ENCODE peak calls at places on chromosomes 12 and 14, in six cellular contexts. One of them, this sample, is unnamed. For H3K27me3, the result is how much of the 10 kb centered on the place peaks cover.

GRCh38 chr12:113208041-113208934 is 13.0 kb upstream of the TPCN1 start:
- DNase-seq in transverse colon: peak
- DNase-seq in ovary: no peak
- DNase-seq in suprapubic skin: no peak
- DNase-seq in upper lobe of left lung: peak
- DNase-seq in sigmoid colon: peak
- DNase-seq in this sample: peak

GRCh38 chr12:121017966-121018491 is 1.7 kb upstream of the C12orf43 start:
- DNase-seq in transverse colon: no peak
- DNase-seq in ovary: no peak
- DNase-seq in suprapubic skin: no peak
- DNase-seq in upper lobe of left lung: peak
- DNase-seq in sigmoid colon: no peak
- DNase-seq in this sample: no peak

GRCh38 chr14:64937821-64938193 is 4.7 kb downstream of the GPX2 start:
- DNase-seq in transverse colon: no peak
- DNase-seq in ovary: no peak
- DNase-seq in suprapubic skin: no peak
- DNase-seq in upper lobe of left lung: no peak
- DNase-seq in sigmoid colon: no peak
- DNase-seq in this sample: no peak

GRCh38 chr12:49888461-49889151 is 15.1 kb downstream of the FAIM2 start:
- DNase-seq in transverse colon: peak
- DNase-seq in ovary: no peak
- DNase-seq in suprapubic skin: no peak
- DNase-seq in upper lobe of left lung: no peak
- DNase-seq in sigmoid colon: peak
- DNase-seq in this sample: no peak

GRCh38 chr14:84064296-84064695 is 1465.6 kb upstream of the FLRT2 start:
- DNase-seq in transverse colon: no peak
- DNase-seq in ovary: no peak
- DNase-seq in suprapubic skin: no peak
- DNase-seq in upper lobe of left lung: no peak
- DNase-seq in sigmoid colon: no peak
- DNase-seq in this sample: no peak

GRCh38 chr14:33612184-33612479 is 338.7 kb downstream of the EGLN3 start:
- DNase-seq in transverse colon: no peak
- DNase-seq in ovary: no peak
- DNase-seq in suprapubic skin: no peak
- DNase-seq in upper lobe of left lung: no peak
- DNase-seq in sigmoid colon: no peak
- DNase-seq in this sample: no peak

GRCh38 chr12:14366211-14366762 is 805 bp downstream of the ATF7IP start:
- DNase-seq in transverse colon: no peak
- DNase-seq in ovary: no peak
- DNase-seq in suprapubic skin: no peak
- DNase-seq in upper lobe of left lung: no peak
- DNase-seq in sigmoid colon: no peak
- DNase-seq in this sample: no peak

GRCh38 chr14:68548194-68549056 is 244.4 kb downstream of the ZFP36L1 start:
- DNase-seq in transverse colon: peak
- DNase-seq in ovary: peak
- DNase-seq in suprapubic skin: peak
- DNase-seq in upper lobe of left lung: no peak
- DNase-seq in sigmoid colon: peak
- DNase-seq in this sample: peak

GRCh38 chr12:38158428-38159091 is 158.0 kb upstream of the ALG10B start:
- DNase-seq in transverse colon: no peak
- DNase-seq in ovary: no peak
- DNase-seq in suprapubic skin: no peak
- DNase-seq in upper lobe of left lung: no peak
- DNase-seq in sigmoid colon: no peak
- DNase-seq in this sample: no peak

GRCh38 chr12:663293-663871 is at the start of gene NINJ2:
- DNase-seq in transverse colon: no peak
- DNase-seq in ovary: no peak
- DNase-seq in suprapubic skin: no peak
- DNase-seq in upper lobe of left lung: no peak
- DNase-seq in sigmoid colon: no peak
- DNase-seq in this sample: no peak

GRCh38 chr14:53509227-53509822 is 356.2 kb upstream of the DDHD1 start:
- DNase-seq in transverse colon: peak
- DNase-seq in ovary: peak
- DNase-seq in suprapubic skin: peak
- DNase-seq in upper lobe of left lung: no peak
- DNase-seq in sigmoid colon: peak
- DNase-seq in this sample: peak

GRCh38 chr14:73740921-73741326 is 26.7 kb upstream of the PNMA1 start:
- DNase-seq in transverse colon: peak
- DNase-seq in ovary: peak
- DNase-seq in suprapubic skin: peak
- DNase-seq in upper lobe of left lung: peak
- DNase-seq in sigmoid colon: peak
- DNase-seq in this sample: peak

GRCh38 chr12:93186131-93186530 is 191.6 kb upstream of the NUDT4 start:
- DNase-seq in transverse colon: no peak
- DNase-seq in ovary: no peak
- DNase-seq in suprapubic skin: no peak
- DNase-seq in upper lobe of left lung: no peak
- DNase-seq in sigmoid colon: no peak
- DNase-seq in this sample: no peak

GRCh38 chr12:57110189-57111045 is 745 bp downstream of the STAT6 start:
- DNase-seq in transverse colon: peak
- DNase-seq in ovary: peak
- DNase-seq in suprapubic skin: peak
- DNase-seq in upper lobe of left lung: peak
- DNase-seq in sigmoid colon: peak
- DNase-seq in this sample: peak

GRCh38 chr12:22333751-22334695 is 484 bp downstream of the ST8SIA1 start:
- DNase-seq in transverse colon: peak
- DNase-seq in ovary: no peak
- DNase-seq in suprapubic skin: no peak
- DNase-seq in upper lobe of left lung: no peak
- DNase-seq in sigmoid colon: peak
- DNase-seq in this sample: no peak

GRCh38 chr12:4910502-4911315 is 1.0 kb downstream of the KCNA1 start:
- DNase-seq in transverse colon: no peak
- DNase-seq in ovary: no peak
- DNase-seq in suprapubic skin: no peak
- DNase-seq in upper lobe of left lung: no peak
- DNase-seq in sigmoid colon: no peak
- DNase-seq in this sample: no peak

GRCh38 chr12:120740871-120741270 is 15.2 kb downstream of the ACADS start:
- DNase-seq in transverse colon: no peak
- DNase-seq in ovary: no peak
- DNase-seq in suprapubic skin: no peak
- DNase-seq in upper lobe of left lung: no peak
- DNase-seq in sigmoid colon: no peak
- DNase-seq in this sample: no peak

GRCh38 chr12:89343127-89343526 is 9.2 kb downstream of the DUSP6 start:
- DNase-seq in transverse colon: no peak
- DNase-seq in ovary: no peak
- DNase-seq in suprapubic skin: no peak
- DNase-seq in upper lobe of left lung: no peak
- DNase-seq in sigmoid colon: no peak
- DNase-seq in this sample: peak

GRCh38 chr12:10701226-10701681 is 21.9 kb downstream of the YBX3 start:
- DNase-seq in transverse colon: no peak
- DNase-seq in ovary: no peak
- DNase-seq in suprapubic skin: no peak
- DNase-seq in upper lobe of left lung: no peak
- DNase-seq in sigmoid colon: no peak
- DNase-seq in this sample: no peak

GRCh38 chr14:75715926-75716780 is 55.1 kb downstream of the TTLL5 start:
- DNase-seq in transverse colon: no peak
- DNase-seq in ovary: no peak
- DNase-seq in suprapubic skin: no peak
- DNase-seq in upper lobe of left lung: no peak
- DNase-seq in sigmoid colon: no peak
- DNase-seq in this sample: no peak

DNA sequence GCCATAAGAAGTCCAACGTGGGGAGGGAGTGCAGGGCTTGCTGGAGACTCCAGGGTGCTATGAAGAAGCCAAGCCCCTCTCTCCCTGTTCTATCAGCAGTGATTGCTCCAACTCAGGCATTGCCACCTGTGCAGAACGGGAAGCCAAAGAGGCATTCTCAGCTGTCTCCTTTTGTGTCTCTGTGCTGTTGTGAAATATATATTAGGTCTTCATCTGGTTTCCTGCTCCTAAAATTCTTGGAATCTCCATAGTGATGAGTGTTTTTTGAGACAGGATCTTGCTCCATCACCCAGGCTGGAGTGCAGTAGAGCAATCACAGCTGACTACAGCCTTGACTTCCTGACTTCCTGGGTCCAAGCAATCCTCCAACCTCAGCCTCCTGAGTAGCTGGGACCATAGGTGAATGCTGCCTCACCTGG is 51.2 kb upstream of the AEBP2 start:
- DNase-seq in transverse colon: no peak
- DNase-seq in ovary: no peak
- DNase-seq in suprapubic skin: peak
- DNase-seq in upper lobe of left lung: peak
- DNase-seq in sigmoid colon: peak
- DNase-seq in this sample: no peak
- TF ChIP-seq EP300 in transverse colon: no peak
- TF ChIP-seq EP300 in ovary: no peak
- TF ChIP-seq EP300 in suprapubic skin: no peak
- TF ChIP-seq EP300 in upper lobe of left lung: no peak
- TF ChIP-seq EP300 in sigmoid colon: no peak
- TF ChIP-seq EP300 in this sample: no peak

GRCh38 chr14:58167891-58168290 is 15.9 kb upstream of the ARMH4 start:
- DNase-seq in transverse colon: no peak
- DNase-seq in ovary: no peak
- DNase-seq in suprapubic skin: no peak
- DNase-seq in upper lobe of left lung: no peak
- DNase-seq in sigmoid colon: no peak
- DNase-seq in this sample: no peak
- H3K27me3 ChIP-seq in transverse colon: under half
- H3K27me3 ChIP-seq in ovary: under half
- H3K27me3 ChIP-seq in suprapubic skin: under half
- H3K27me3 ChIP-seq in upper lobe of left lung: under half
- H3K27me3 ChIP-seq in sigmoid colon: under half
- H3K27me3 ChIP-seq in this sample: under half

GRCh38 chr12:86945685-86946196 is 689.5 kb upstream of the MGAT4C start:
- DNase-seq in transverse colon: no peak
- DNase-seq in ovary: no peak
- DNase-seq in suprapubic skin: no peak
- DNase-seq in upper lobe of left lung: no peak
- DNase-seq in sigmoid colon: no peak
- DNase-seq in this sample: no peak
- TF ChIP-seq EP300 in transverse colon: no peak
- TF ChIP-seq EP300 in ovary: no peak
- TF ChIP-seq EP300 in suprapubic skin: no peak
- TF ChIP-seq EP300 in upper lobe of left lung: no peak
- TF ChIP-seq EP300 in sigmoid colon: no peak
- TF ChIP-seq EP300 in this sample: no peak

DNA sequence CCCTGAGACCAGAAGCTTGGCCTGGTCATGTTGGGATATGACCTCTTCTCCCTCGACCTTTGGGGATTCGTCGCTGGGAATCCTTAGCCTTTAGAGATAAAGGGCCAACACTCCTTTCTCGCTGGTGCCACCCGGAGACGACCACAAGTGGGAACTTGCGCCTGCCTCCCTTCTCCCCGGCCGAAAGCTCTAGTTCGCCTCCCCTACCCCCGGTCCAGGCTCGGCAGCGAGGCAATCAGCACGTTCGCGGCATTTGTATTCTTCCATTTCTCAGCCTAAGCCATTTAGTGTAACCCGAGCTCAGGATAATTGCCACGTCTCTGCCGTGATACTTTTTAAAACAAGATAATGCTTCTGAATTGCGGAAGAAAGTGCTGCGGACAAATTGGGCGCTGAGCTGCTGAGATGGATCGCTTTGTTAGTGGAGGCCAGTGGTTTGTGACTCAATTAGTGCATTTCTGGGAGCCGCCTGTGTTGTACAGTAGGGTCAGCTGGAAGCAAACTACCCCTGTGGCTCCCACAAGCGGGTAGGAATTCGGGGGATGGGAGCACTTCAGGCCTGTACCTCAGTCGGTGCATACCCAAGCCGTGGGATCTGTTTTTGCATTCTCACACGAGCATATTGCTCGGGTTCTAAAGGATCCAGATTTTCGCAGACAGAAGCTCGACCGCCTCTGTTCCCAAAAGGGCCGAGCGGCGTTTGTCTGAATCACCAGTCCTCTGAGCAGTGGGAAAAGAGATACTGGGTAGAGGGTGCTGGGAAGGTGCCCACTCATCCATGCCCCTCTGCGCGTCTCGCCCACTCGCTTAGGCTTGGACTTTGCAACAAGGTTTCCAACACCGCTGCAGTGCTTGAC is 6.8 kb upstream of the SIX1 start:
- DNase-seq in transverse colon: no peak
- DNase-seq in ovary: no peak
- DNase-seq in suprapubic skin: no peak
- DNase-seq in upper lobe of left lung: no peak
- DNase-seq in sigmoid colon: no peak
- DNase-seq in this sample: no peak
- H3K27me3 ChIP-seq in transverse colon: half or more
- H3K27me3 ChIP-seq in ovary: under half
- H3K27me3 ChIP-seq in suprapubic skin: half or more
- H3K27me3 ChIP-seq in upper lobe of left lung: half or more
- H3K27me3 ChIP-seq in sigmoid colon: half or more
- H3K27me3 ChIP-seq in this sample: under half

GRCh38 chr12:87670448-87670847 is 358.8 kb downstream of the C12orf50 start:
- DNase-seq in transverse colon: no peak
- DNase-seq in ovary: no peak
- DNase-seq in suprapubic skin: no peak
- DNase-seq in upper lobe of left lung: no peak
- DNase-seq in sigmoid colon: no peak
- DNase-seq in this sample: no peak
- TF ChIP-seq EP300 in transverse colon: no peak
- TF ChIP-seq EP300 in ovary: no peak
- TF ChIP-seq EP300 in suprapubic skin: no peak
- TF ChIP-seq EP300 in upper lobe of left lung: no peak
- TF ChIP-seq EP300 in sigmoid colon: no peak
- TF ChIP-seq EP300 in this sample: no peak

DNA sequence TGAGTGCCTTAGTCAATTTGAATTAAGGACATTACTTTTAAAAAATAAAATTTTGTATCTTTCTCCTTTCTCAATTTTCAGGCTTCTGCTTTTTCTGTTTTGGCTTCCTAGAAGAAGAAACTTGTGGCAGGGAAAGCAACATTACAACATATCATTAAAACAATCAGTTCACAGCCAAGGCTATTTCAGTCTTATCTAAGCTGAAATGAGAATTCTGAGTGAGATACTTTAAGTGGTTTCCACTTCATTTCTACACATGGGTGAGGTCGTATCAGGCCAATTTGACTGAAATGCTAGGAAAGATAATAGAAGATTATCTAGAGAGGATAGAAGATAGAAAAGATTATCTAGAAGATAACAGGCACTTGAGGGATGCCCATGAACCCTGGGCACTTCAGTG is 52.5 kb downstream of the BCL2L14 start:
- DNase-seq in transverse colon: no peak
- DNase-seq in ovary: no peak
- DNase-seq in suprapubic skin: no peak
- DNase-seq in upper lobe of left lung: no peak
- DNase-seq in sigmoid colon: no peak
- DNase-seq in this sample: no peak
- H3K27me3 ChIP-seq in transverse colon: under half
- H3K27me3 ChIP-seq in ovary: under half
- H3K27me3 ChIP-seq in suprapubic skin: under half
- H3K27me3 ChIP-seq in upper lobe of left lung: under half
- H3K27me3 ChIP-seq in sigmoid colon: under half
- H3K27me3 ChIP-seq in this sample: under half

GRCh38 chr12:27179399-27180214 is 64.5 kb upstream of the STK38L start:
- DNase-seq in transverse colon: no peak
- DNase-seq in ovary: no peak
- DNase-seq in suprapubic skin: no peak
- DNase-seq in upper lobe of left lung: peak
- DNase-seq in sigmoid colon: no peak
- DNase-seq in this sample: no peak
- TF ChIP-seq EP300 in transverse colon: peak
- TF ChIP-seq EP300 in ovary: no peak
- TF ChIP-seq EP300 in suprapubic skin: no peak
- TF ChIP-seq EP300 in upper lobe of left lung: no peak
- TF ChIP-seq EP300 in sigmoid colon: peak
- TF ChIP-seq EP300 in this sample: no peak